ENCODE peak calls at places on chromosomes 13 and 19, in six cellular contexts. W is GM23338, O is nephron progenitor cell, Z is left cardiac atrium, U is endodermal cell, Y is mesothelial cell of epicardium. E is an unnamed sample.
A peak's percentile ranks its signal among the peaks of the same experiment; 100 is the strongest.

GRCh38 chr19:22144394-22144793 is 52.4 kb downstream of the ZNF676 start:
- DNase-seq in Y (no peak), W (peak; percentile 50), U (no peak), O (peak; percentile 1), Z (no peak), E (peak; percentile 13)

GRCh38 chr19:48466571-48467325 is 2.4 kb upstream of the CYTH2 start:
- DNase-seq in Y (no peak), U (no peak), W (no peak), O (no peak), Z (no peak), E (no peak)

GRCh38 chr19:19623383-19623782 is 4.6 kb downstream of the LPAR2 start:
- DNase-seq in Y (no peak), Z (no peak), O (no peak), U (no peak), W (no peak), E (no peak)

GRCh38 chr19:50777830-50778303 is 7.6 kb downstream of the GPR32 start:
- DNase-seq in W (peak; percentile 90), U (peak; percentile 89), Y (no peak), O (peak; percentile 57), Z (no peak), E (no peak)

GRCh38 chr19:33396701-33397535 is 23.4 kb downstream of the CEBPG start:
- DNase-seq in U (peak; percentile 77), Y (no peak), Z (peak; percentile 60), O (peak; percentile 58), W (peak; percentile 60), E (no peak)

GRCh38 chr13:61170791-61171330 is 244.8 kb downstream of the PCDH20 start:
- DNase-seq in Y (no peak), W (no peak), U (no peak), O (no peak), Z (peak; percentile 34), E (no peak)

GRCh38 chr19:43438291-43439162 is 23.8 kb downstream of the TEX101 start:
- DNase-seq in U (no peak), W (no peak), O (no peak), Z (peak; percentile 62), Y (no peak), E (no peak)

GRCh38 chr13:40113644-40114304 is 458.3 kb downstream of the COG6 start:
- DNase-seq in O (no peak), Y (no peak), W (no peak), Z (no peak), U (no peak), E (no peak)

GRCh38 chr19:389246-389934 is 19.6 kb downstream of the C2CD4C start:
- DNase-seq in O (no peak), W (no peak), Y (no peak), U (no peak), Z (peak; percentile 6), E (no peak)

GRCh38 chr13:33206425-33206824 is 79.1 kb downstream of the STARD13 start:
- DNase-seq in W (no peak), Z (no peak), Y (no peak), O (no peak), U (no peak), E (no peak)

GRCh38 chr19:50658438-50659317 is 9.4 kb downstream of the C19orf81 start:
- DNase-seq in O (peak; percentile 96), Y (peak; percentile 75), Z (peak; percentile 79), W (peak; percentile 97), U (peak; percentile 97), E (no peak)

GRCh38 chr13:78129850-78130249 is 211.2 kb upstream of the EDNRB start:
- DNase-seq in U (no peak), O (no peak), Y (no peak), Z (no peak), W (no peak), E (no peak)

GRCh38 chr13:89846890-89847585 is 1500.4 kb upstream of the MIR17HG start:
- DNase-seq in O (no peak), U (no peak), W (no peak), Z (no peak), Y (no peak), E (no peak)

GRCh38 chr13:77919351-77920294 is 992 bp upstream of the EDNRB start:
- DNase-seq in Z (peak; percentile 76), W (peak; percentile 69), O (peak; percentile 46), Y (peak; percentile 15), U (peak; percentile 81), E (peak; percentile 30)

GRCh38 chr13:96551540-96551939 is 442.7 kb downstream of the OXGR1 start:
- DNase-seq in Z (no peak), O (peak; percentile 13), Y (no peak), U (no peak), W (peak; percentile 17), E (no peak)

GRCh38 chr13:59172076-59172475 is 991.7 kb downstream of the DIAPH3 start:
- DNase-seq in U (no peak), Z (no peak), W (no peak), O (no peak), Y (no peak), E (no peak)

GRCh38 chr19:18844806-18845329 is 13.1 kb downstream of the UPF1 start:
- DNase-seq in W (no peak), Z (peak; percentile 18), O (no peak), Y (no peak), U (no peak), E (no peak)

GRCh38 chr13:31965361-31966066 is 66.1 kb upstream of the FRY start:
- DNase-seq in O (no peak), Z (no peak), U (no peak), Y (no peak), W (no peak), E (peak; percentile 6)

GRCh38 chr13:79085021-79085420 is 321.0 kb downstream of the RBM26 start:
- DNase-seq in Y (no peak), Z (no peak), W (no peak), U (no peak), O (no peak), E (no peak)

GRCh38 chr13:26950546-26950945 is 190.0 kb upstream of the GPR12 start:
- DNase-seq in Y (no peak), W (no peak), O (no peak), Z (no peak), U (no peak), E (no peak)

GRCh38 chr13:51590966-51591627 is 6.8 kb downstream of the WDFY2 start:
- DNase-seq in U (no peak), W (peak; percentile 33), Z (peak; percentile 24), Y (no peak), O (no peak), E (no peak)

GRCh38 chr19:49613374-49613773 is 22.4 kb downstream of the PRR12 start:
- DNase-seq in W (no peak), Y (no peak), Z (no peak), U (no peak), O (no peak), E (no peak)

GRCh38 chr19:40312533-40312932 is 27.4 kb upstream of the AKT2 start:
- DNase-seq in Y (no peak), U (no peak), O (no peak), Z (no peak), W (peak; percentile 68), E (no peak)

GRCh38 chr19:33628921-33629825 is 7.4 kb downstream of the CHST8 start:
- DNase-seq in Y (no peak), O (no peak), U (no peak), W (no peak), Z (no peak), E (no peak)

GRCh38 chr13:37666036-37666435 is 67.5 kb upstream of the POSTN start:
- DNase-seq in Z (no peak), W (no peak), O (no peak), Y (no peak), U (no peak), E (no peak)

GRCh38 chr13:90232291-90232690 is 1115.2 kb upstream of the MIR17HG start:
- DNase-seq in O (no peak), U (no peak), W (peak; percentile 59), Y (no peak), Z (no peak), E (no peak)

GRCh38 chr13:66992183-66992582 is 238.0 kb downstream of the PCDH9 start:
- DNase-seq in Y (no peak), W (no peak), U (no peak), O (no peak), Z (no peak), E (no peak)

GRCh38 chr19:54191671-54192453 is 754 bp downstream of the TSEN34 start:
- DNase-seq in Y (no peak), O (no peak), U (no peak), Z (no peak), W (no peak), E (no peak)

GRCh38 chr19:17424743-17425365 is 5.0 kb downstream of the MVB12A start:
- DNase-seq in U (peak; percentile 96), Z (peak; percentile 42), Y (no peak), O (peak; percentile 91), W (peak; percentile 94), E (peak; percentile 58)

GRCh38 chr19:6588508-6589345 is 2.2 kb downstream of the CD70 start:
- DNase-seq in Z (no peak), Y (no peak), O (no peak), W (peak; percentile 28), U (no peak), E (no peak)

GRCh38 chr13:29707876-29708543 is 112.5 kb upstream of the SLC7A1 start:
- DNase-seq in O (no peak), Y (no peak), Z (peak; percentile 35), U (peak; percentile 91), W (peak; percentile 90), E (peak; percentile 54)

GRCh38 chr19:50003810-50004419 is 21.3 kb downstream of the VRK3 start:
- DNase-seq in Y (no peak), O (no peak), W (no peak), U (no peak), Z (peak; percentile 65), E (no peak)

E was measured in HuH-7.